ENCODE peak calls at places on chromosome 13, in nine cellular contexts. K is NB4, G is colonic mucosa, S is thoracic aorta, T is osteoblast, V is H1, B is lower leg skin, U is ovary, H is choroid plexus epithelial cell. A is an unnamed sample.

GRCh38 chr13:26540319-26540718 is 17.2 kb upstream of the WASF3 start:
- DNase-seq in K (no peak), G (no peak), S (no peak), T (no peak), V (no peak), B (no peak), U (no peak), H (no peak), A (no peak)

GRCh38 chr13:101911752-101912151 is 459.3 kb downstream of the ITGBL1 start:
- DNase-seq in K (no peak), G (no peak), S (no peak), T (no peak), V (no peak), B (no peak), U (no peak), H (no peak), A (no peak)

GRCh38 chr13:59422646-59423045 is 741.1 kb downstream of the DIAPH3 start:
- DNase-seq in K (peak), G (no peak), S (no peak), T (no peak), V (no peak), B (no peak), U (no peak), H (peak), A (no peak)

GRCh38 chr13:66704110-66704509 is 526.0 kb downstream of the PCDH9 start:
- DNase-seq in K (no peak), G (no peak), S (no peak), T (no peak), V (no peak), B (no peak), U (no peak), H (no peak), A (no peak)

GRCh38 chr13:96417956-96418355 is 328.0 kb downstream of the HS6ST3 start:
- DNase-seq in K (no peak), G (no peak), S (no peak), T (no peak), V (no peak), B (no peak), U (no peak), H (no peak), A (no peak)

GRCh38 chr13:45916859-45917418 is 65.4 kb upstream of the SIAH3 start:
- DNase-seq in K (no peak), G (no peak), S (no peak), T (no peak), V (no peak), B (no peak), U (no peak), H (no peak), A (no peak)

GRCh38 chr13:43687038-43687437 is 99.7 kb downstream of the ENOX1 start:
- DNase-seq in K (no peak), G (no peak), S (no peak), T (no peak), V (no peak), B (no peak), U (no peak), H (no peak), A (no peak)

GRCh38 chr13:40275155-40275554 is 391.3 kb downstream of the FOXO1 start:
- DNase-seq in K (no peak), G (no peak), S (no peak), T (no peak), V (no peak), B (no peak), U (no peak), H (no peak), A (no peak)

GRCh38 chr13:92074658-92075057 is 676.2 kb downstream of the GPC5 start:
- DNase-seq in K (peak), G (no peak), S (no peak), T (no peak), V (no peak), B (no peak), U (no peak), H (peak), A (peak)

GRCh38 chr13:30134578-30134977 is 172.8 kb downstream of the KATNAL1 start:
- DNase-seq in K (no peak), G (no peak), S (no peak), T (no peak), V (no peak), B (no peak), U (no peak), H (no peak), A (no peak)

GRCh38 chr13:30132623-30133553 is 174.5 kb downstream of the KATNAL1 start:
- DNase-seq in K (peak), G (peak), S (peak), T (peak), V (peak), B (peak), U (peak), H (peak), A (peak)

GRCh38 chr13:30135351-30135750 is 172.0 kb downstream of the KATNAL1 start:
- DNase-seq in K (no peak), G (no peak), S (no peak), T (peak), V (no peak), B (no peak), U (no peak), H (no peak), A (no peak)

GRCh38 chr13:30133976-30134375 is 173.4 kb downstream of the KATNAL1 start:
- DNase-seq in K (no peak), G (no peak), S (no peak), T (peak), V (no peak), B (no peak), U (no peak), H (no peak), A (no peak)

GRCh38 chr13:30133554-30133912 is 173.8 kb downstream of the KATNAL1 start:
- DNase-seq in K (no peak), G (peak), S (no peak), T (no peak), V (no peak), B (no peak), U (no peak), H (no peak), A (no peak)
- H3K4me3 ChIP-seq in K (no peak), G (no peak), S (no peak), T (no peak), V (no peak), B (no peak), U (no peak), H (no peak), A (no peak)

GRCh38 chr13:113666324-113666660 is 727 bp upstream of the GRK1 start:
- DNase-seq in K (no peak), G (no peak), S (no peak), T (peak), V (no peak), B (no peak), U (no peak), H (no peak), A (no peak)

GRCh38 chr13:113667771-113668490 is 912 bp downstream of the GRK1 start:
- DNase-seq in K (no peak), G (no peak), S (no peak), T (peak), V (no peak), B (no peak), U (no peak), H (no peak), A (no peak)

GRCh38 chr13:113665582-113666323 is 1.3 kb upstream of the GRK1 start:
- DNase-seq in K (no peak), G (no peak), S (no peak), T (peak), V (no peak), B (no peak), U (no peak), H (no peak), A (no peak)

GRCh38 chr13:113668491-113668971 is 1.5 kb downstream of the GRK1 start:
- DNase-seq in K (no peak), G (no peak), S (no peak), T (peak), V (no peak), B (no peak), U (no peak), H (no peak), A (peak)

DNA sequence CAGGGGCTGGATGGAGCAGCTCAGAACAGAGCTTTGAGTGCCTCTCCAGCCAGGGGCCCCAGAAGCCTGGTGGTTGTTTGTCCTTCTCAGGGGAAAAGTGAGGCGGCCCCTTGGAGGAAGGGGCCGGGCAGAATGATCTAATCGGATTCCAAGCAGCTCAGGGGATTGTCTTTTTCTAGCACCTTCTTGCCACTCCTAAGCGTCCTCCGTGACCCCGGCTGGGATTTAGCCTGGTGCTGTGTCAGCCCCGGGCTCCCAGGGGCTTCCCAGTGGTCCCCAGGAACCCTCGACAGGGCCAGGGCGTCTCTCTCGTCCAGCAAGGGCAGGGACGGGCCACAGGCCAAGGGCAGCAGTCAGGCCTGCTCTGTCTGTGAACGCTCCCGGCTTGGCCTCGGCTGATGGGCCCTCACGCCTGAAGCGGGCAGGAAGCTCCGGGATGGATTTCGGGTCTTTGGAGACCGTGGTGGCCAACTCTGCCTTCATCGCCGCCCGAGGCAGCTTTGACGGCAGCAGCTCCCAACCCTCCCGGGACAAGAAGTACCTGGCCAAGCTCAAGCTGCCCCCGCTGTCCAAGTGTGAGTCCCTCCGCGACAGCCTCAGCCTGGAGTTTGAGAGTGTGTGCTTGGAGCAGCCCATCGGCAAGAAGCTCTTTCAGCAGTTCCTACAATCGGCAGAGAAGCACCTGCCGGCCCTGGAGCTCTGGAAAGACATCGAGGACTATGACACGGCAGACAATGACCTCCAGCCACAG is at the start of gene GRK1:
- DNase-seq in K (no peak), G (no peak), S (no peak), T (peak), V (no peak), B (no peak), U (no peak), H (no peak), A (no peak)
- H3K4me3 ChIP-seq in K (no peak), G (no peak), S (no peak), T (no peak), V (no peak), B (no peak), U (no peak), H (no peak), A (no peak)

GRCh38 chr13:99151516-99151915 is 49.1 kb upstream of the UBAC2 start:
- DNase-seq in K (peak), G (no peak), S (no peak), T (no peak), V (no peak), B (no peak), U (no peak), H (peak), A (no peak)
- H3K4me3 ChIP-seq in K (no peak), G (no peak), S (no peak), T (no peak), V (no peak), B (no peak), U (no peak), H (no peak), A (no peak)

GRCh38 chr13:110129539-110130186 is 177.3 kb downstream of the COL4A1 start:
- DNase-seq in K (no peak), G (no peak), S (no peak), T (no peak), V (no peak), B (no peak), U (no peak), H (no peak), A (no peak)
- H3K4me3 ChIP-seq in K (no peak), G (no peak), S (no peak), T (no peak), V (no peak), B (no peak), U (no peak), H (no peak), A (no peak)

GRCh38 chr13:27961227-27962085 is 7.7 kb downstream of the CDX2 start:
- DNase-seq in K (no peak), G (peak), S (no peak), T (peak), V (no peak), B (no peak), U (no peak), H (no peak), A (no peak)

GRCh38 chr13:27962982-27963381 is 6.1 kb downstream of the CDX2 start:
- DNase-seq in K (no peak), G (peak), S (no peak), T (no peak), V (no peak), B (no peak), U (no peak), H (no peak), A (no peak)

GRCh38 chr13:27959976-27960361 is 9.1 kb downstream of the CDX2 start:
- DNase-seq in K (no peak), G (no peak), S (no peak), T (no peak), V (no peak), B (no peak), U (no peak), H (no peak), A (no peak)

GRCh38 chr13:27960362-27961226 is 8.5 kb downstream of the CDX2 start:
- DNase-seq in K (peak), G (peak), S (no peak), T (peak), V (no peak), B (no peak), U (no peak), H (peak), A (no peak)

DNA sequence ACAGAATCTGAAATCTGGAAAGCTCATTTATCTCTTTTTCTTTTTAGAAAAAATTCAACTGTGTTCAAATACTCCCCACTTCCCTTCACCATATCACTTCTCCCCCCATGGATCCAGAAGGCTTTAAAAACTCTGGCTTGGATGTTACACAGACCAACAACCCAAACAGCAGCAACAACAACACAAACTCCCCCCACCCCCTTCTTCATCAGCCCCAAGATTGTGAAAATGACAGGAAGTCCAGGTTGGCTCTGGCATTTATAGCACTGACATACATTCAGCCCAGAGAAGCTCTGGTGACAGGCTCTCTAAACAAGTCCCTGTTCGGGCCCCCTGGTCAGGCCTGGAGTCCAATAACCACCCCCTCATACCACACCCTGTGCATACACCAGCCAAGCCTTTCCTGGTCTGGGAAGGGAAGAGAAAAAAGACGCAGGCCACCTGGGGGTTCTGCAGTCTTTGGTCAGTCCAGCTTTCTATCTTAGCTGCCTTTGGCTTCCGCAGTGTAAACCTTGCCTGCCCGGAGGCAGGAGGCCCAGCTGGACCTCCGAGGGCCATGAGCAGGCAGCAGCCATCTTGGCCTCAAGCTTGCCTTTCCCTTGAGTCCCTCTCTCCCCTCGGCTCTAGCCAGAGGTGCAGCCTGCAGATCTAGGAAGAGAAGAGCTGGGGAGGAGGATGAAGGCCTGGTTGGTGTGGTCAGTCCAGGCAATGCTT is 6.8 kb downstream of the CDX2 start:
- DNase-seq in K (no peak), G (peak), S (no peak), T (no peak), V (no peak), B (no peak), U (no peak), H (no peak), A (no peak)
- H3K4me3 ChIP-seq in K (no peak), G (no peak), S (no peak), T (no peak), V (no peak), B (no peak), U (no peak), H (no peak), A (no peak)

DNA sequence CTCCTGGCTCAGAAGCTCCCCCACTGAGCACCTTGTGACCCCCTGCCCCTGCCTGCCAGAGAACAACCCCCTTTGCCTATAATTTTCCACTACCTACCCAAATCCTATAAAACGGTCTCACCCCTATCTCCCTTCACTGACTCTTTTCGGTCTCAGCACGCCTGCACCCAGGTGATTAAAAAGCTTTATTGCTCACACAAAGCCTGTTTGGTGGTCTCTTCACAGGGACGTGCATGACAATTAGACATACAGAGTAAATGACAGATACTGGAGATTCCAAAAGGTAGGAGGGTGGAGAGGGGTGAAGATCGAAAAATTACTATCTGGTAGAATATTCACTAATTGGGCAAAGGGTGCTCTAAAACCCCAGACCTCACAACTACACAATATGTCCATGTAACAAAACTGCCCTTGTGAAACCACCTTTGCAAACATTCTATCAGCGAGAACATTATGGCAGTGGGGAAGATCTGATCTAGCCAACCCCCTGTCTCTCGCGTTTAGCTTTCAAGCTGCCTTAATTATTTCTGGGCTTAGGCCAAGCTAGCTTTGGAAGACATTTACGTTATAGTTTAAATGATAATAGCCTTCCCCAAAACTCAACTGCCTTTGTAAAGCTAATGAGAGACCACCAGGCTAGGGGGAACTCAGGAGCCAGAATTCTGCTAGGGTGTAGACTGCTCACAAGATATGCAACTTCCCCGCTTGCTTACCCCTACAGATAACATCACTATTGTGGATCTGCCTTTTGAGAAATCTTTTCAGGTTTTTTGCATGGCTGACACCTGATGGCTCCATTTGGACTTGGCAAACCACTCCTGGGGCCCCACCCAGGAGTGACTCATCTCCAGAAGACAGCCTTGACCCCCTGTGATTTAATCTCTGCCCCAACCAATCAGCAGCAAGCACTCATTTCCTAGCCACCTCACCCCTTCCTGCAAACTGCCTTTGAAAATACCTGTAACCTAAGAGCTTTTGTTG is 1534.0 kb upstream of the SPRY2 start:
- DNase-seq in K (no peak), G (no peak), S (no peak), T (no peak), V (peak), B (no peak), U (no peak), H (no peak), A (peak)
- H3K4me3 ChIP-seq in K (no peak), G (no peak), S (no peak), T (no peak), V (no peak), B (no peak), U (no peak), H (no peak), A (no peak)

DNA sequence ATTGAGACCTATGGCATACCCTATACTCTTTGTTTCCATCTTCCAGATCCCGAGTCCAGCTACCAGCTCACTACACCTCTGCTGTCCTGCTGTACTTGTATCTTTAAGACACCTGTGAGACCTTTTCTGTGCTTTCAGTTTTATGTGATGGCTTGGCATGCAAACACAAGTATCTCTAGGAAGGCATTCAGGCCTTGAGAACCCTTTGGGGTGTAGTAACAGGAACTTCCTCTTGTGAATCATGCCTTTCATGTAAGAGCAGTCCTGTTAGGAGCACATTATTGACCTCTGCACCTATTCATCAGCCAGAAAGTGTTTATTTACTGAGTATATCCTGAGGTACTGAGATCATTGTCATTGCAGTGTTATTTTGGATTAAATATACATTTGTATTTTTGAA is 87.0 kb upstream of the HTR2A start:
- DNase-seq in K (peak), G (no peak), S (no peak), T (no peak), V (no peak), B (no peak), U (no peak), H (peak), A (no peak)
- H3K4me3 ChIP-seq in K (no peak), G (no peak), S (no peak), T (no peak), V (no peak), B (no peak), U (no peak), H (no peak), A (no peak)

GRCh38 chr13:30565658-30566057 is 52.1 kb upstream of the USPL1 start:
- DNase-seq in K (no peak), G (no peak), S (no peak), T (no peak), V (no peak), B (no peak), U (no peak), H (no peak), A (no peak)
- H3K4me3 ChIP-seq in K (no peak), G (no peak), S (no peak), T (no peak), V (no peak), B (no peak), U (no peak), H (no peak), A (no peak)

A was measured in Jurkat, Clone E6-1.